ENCODE peak calls at places on chromosomes 11 and 22, in eight cellular contexts. V is uterus, Y is adrenal gland, H is HepG2, P is H1, T is spleen, W is transverse colon, D is sigmoid colon. Q is an unnamed sample.

GRCh38 chr11:2530855-2531200 is 86.0 kb downstream of the KCNQ1 start:
- DNase-seq in W (peak; percentile 4), P (no peak), Y (no peak), H (no peak), T (peak; percentile 71), V (no peak), D (peak; percentile 63), Q (peak; percentile 45)

GRCh38 chr11:123546515-123546914 is 107.9 kb downstream of the SCN3B start:
- DNase-seq in W (no peak), D (no peak), T (no peak), Y (peak; percentile 64), P (no peak), H (no peak), V (no peak), Q (no peak)

GRCh38 chr11:76317296-76317695 is 63.6 kb downstream of the THAP12 start:
- DNase-seq in P (no peak), W (no peak), D (no peak), Y (peak; percentile 24), V (no peak), T (no peak), H (no peak), Q (no peak)

GRCh38 chr11:72411623-72412532 is 22.5 kb downstream of the CLPB start:
- DNase-seq in P (no peak), T (peak; percentile 78), H (peak; percentile 70), Y (peak; percentile 38), D (peak; percentile 72), W (peak; percentile 25), V (no peak), Q (no peak)

GRCh38 chr22:50269573-50270301 is 443 bp downstream of the MAPK11 start:
- DNase-seq in H (no peak), T (peak; percentile 86), D (no peak), Y (peak; percentile 38), P (no peak), W (no peak), V (peak; percentile 60), Q (no peak)

GRCh38 chr11:44319170-44319551 is 9.2 kb upstream of the ALX4 start:
- DNase-seq in W (no peak), V (no peak), H (no peak), P (no peak), D (no peak), T (peak; percentile 53), Y (no peak), Q (no peak)

GRCh38 chr22:40609216-40609615 is 27.3 kb downstream of the MRTFA start:
- DNase-seq in P (no peak), D (no peak), W (no peak), V (no peak), H (no peak), T (no peak), Y (no peak), Q (no peak)

GRCh38 chr11:93478841-93479240 is 64.3 kb downstream of the SMCO4 start:
- DNase-seq in H (no peak), P (no peak), D (no peak), Y (no peak), W (no peak), T (no peak), V (no peak), Q (no peak)

GRCh38 chr11:133234883-133235282 is 297.4 kb downstream of the OPCML start:
- DNase-seq in Y (no peak), H (no peak), W (no peak), T (no peak), D (no peak), V (no peak), P (no peak), Q (no peak)

GRCh38 chr11:119062779-119063178 is 4.8 kb upstream of the VPS11 start:
- DNase-seq in P (no peak), W (peak; percentile 46), Y (peak; percentile 75), V (no peak), D (no peak), H (no peak), T (no peak), Q (no peak)

GRCh38 chr11:119065369-119065768 is 2.2 kb upstream of the VPS11 start:
- DNase-seq in W (peak; percentile 20), H (peak; percentile 47), Y (no peak), V (no peak), T (no peak), D (no peak), P (no peak), Q (no peak)

GRCh38 chr11:119066481-119066880 is 1.1 kb upstream of the VPS11 start:
- DNase-seq in V (no peak), W (no peak), H (no peak), Y (no peak), D (no peak), P (no peak), T (no peak), Q (no peak)

GRCh38 chr11:119067371-119068222 is at the start of gene VPS11:
- DNase-seq in T (peak; percentile 100), H (peak; percentile 92), D (peak; percentile 99), P (peak; percentile 87), V (peak; percentile 97), W (peak; percentile 99), Y (peak; percentile 99), Q (peak; percentile 99)
- TF ChIP-seq POLR2A in T (peak; percentile 34), H (peak; percentile 82), D (peak; percentile 42), P (peak; percentile 43), V (peak; percentile 52), W (peak; percentile 78), Y (peak; percentile 40), Q (peak; percentile 62)

DNA sequence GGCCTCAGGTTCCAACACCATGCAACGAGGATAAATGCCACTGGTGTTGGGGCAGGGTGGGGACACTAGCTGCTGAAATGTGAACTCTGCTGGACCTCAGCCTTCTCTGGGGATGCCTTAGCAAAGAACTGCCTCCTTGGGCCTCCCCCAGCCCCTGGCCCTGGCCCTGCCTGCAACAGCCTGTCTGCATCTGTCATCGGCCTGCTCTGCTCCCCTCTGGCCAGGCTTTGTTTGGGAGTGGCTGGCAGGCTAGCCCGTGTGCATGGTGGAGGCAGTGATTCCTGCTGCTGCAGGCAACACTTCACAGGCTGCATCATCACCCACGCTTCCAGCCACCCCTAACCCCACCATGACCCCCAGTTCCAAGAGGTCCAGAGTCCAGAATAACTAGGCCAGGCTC is 11.5 kb upstream of the MYOD1 start:
- DNase-seq in P (no peak), D (no peak), W (no peak), V (no peak), H (no peak), Y (no peak), T (no peak), Q (no peak)
- H3K4me1 ChIP-seq in P (no peaks in the 10 kb centered on the region), D (no peaks in the 10 kb centered on the region), W (no peaks in the 10 kb centered on the region), V (no peaks in the 10 kb centered on the region), H (no peaks in the 10 kb centered on the region), Y (no peaks in the 10 kb centered on the region), T (no peaks in the 10 kb centered on the region), Q (no peaks in the 10 kb centered on the region)

GRCh38 chr22:29225422-29226090 is 19.9 kb downstream of the EMID1 start:
- DNase-seq in T (peak; percentile 86), W (peak; percentile 33), P (no peak), Y (peak; percentile 74), H (no peak), D (peak; percentile 76), V (peak; percentile 49), Q (peak; percentile 34)

GRCh38 chr22:29230916-29231875 is 25.5 kb downstream of the EMID1 start:
- DNase-seq in T (peak; percentile 69), W (no peak), Y (no peak), D (peak; percentile 59), P (no peak), H (no peak), V (no peak), Q (no peak)

GRCh38 chr22:29224121-29224858 is 18.6 kb downstream of the EMID1 start:
- DNase-seq in Y (no peak), T (peak; percentile 67), H (no peak), V (peak; percentile 66), P (no peak), D (peak; percentile 86), W (peak; percentile 33), Q (peak; percentile 46)

GRCh38 chr22:29224859-29225410 is 19.2 kb downstream of the EMID1 start:
- DNase-seq in V (no peak), Y (no peak), W (no peak), H (no peak), P (no peak), T (peak; percentile 68), D (peak; percentile 60), Q (no peak)

GRCh38 chr22:29226246-29226981 is 20.7 kb downstream of the EMID1 start:
- DNase-seq in D (peak; percentile 50), P (no peak), H (no peak), Y (no peak), T (peak; percentile 58), W (no peak), V (no peak), Q (no peak)
- TF ChIP-seq POLR2A in D (no peak), P (no peak), H (no peak), Y (no peak), T (no peak), W (no peak), V (no peak), Q (no peak)

DNA sequence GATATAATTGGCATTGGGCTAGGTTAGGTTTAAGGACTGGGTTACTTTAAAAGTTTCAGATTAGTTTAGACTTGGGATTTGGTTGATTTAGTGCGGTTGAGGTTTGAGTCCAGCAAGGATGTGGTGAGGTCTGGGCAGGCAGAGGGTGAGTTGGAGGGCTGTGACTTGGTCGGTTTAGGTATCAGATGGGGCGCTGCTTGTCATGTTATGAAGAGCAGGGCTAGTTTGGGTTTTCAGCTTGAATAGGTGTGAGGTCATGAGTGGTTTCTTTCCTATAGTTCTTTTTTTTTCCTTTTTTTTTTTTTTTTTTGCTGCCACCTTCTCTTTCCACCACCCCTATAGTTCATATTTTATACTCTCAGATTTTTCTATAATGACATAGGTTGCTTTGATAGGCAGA is 4.8 kb downstream of the CLCF1 start:
- DNase-seq in W (no peak), T (no peak), P (no peak), D (no peak), H (no peak), Y (no peak), V (no peak), Q (no peak)
- H3K4me1 ChIP-seq in W (peaks cover 62% of the 10 kb centered on the region), T (peaks cover 87% of the 10 kb centered on the region), P (no peaks in the 10 kb centered on the region), D (peaks cover 86% of the 10 kb centered on the region), H (peaks cover 14% of the 10 kb centered on the region), Y (peaks cover 16% of the 10 kb centered on the region), V (peaks cover 16% of the 10 kb centered on the region), Q (peaks cover 68% of the 10 kb centered on the region)

GRCh38 chr11:73991471-73992006 is 8.9 kb upstream of the UCP2 start:
- DNase-seq in V (no peak), Y (no peak), D (peak; percentile 26), P (no peak), T (peak; percentile 58), W (no peak), H (no peak), Q (no peak)
- TF ChIP-seq POLR2A in V (no peak), Y (no peak), D (no peak), P (no peak), T (no peak), W (no peak), H (no peak), Q (no peak)

GRCh38 chr11:8722156-8722555 is 39.6 kb downstream of the RPL27A start:
- DNase-seq in P (no peak), Y (no peak), H (peak; percentile 62), D (peak; percentile 79), V (no peak), T (no peak), W (no peak), Q (no peak)
- H3K4me1 ChIP-seq in P (no peaks in the 10 kb centered on the region), Y (peaks cover 74% of the 10 kb centered on the region), H (peaks cover 59% of the 10 kb centered on the region), D (peaks cover 84% of the 10 kb centered on the region), V (peaks cover 47% of the 10 kb centered on the region), T (peaks cover 22% of the 10 kb centered on the region), W (peaks cover 66% of the 10 kb centered on the region), Q (peaks cover 70% of the 10 kb centered on the region)

GRCh38 chr22:32050678-32051515 is 7.8 kb downstream of the SLC5A1 start:
- DNase-seq in H (peak; percentile 20), W (no peak), D (no peak), P (no peak), Y (peak; percentile 82), T (no peak), V (no peak), Q (no peak)
- TF ChIP-seq POLR2A in H (no peak), W (no peak), D (no peak), P (no peak), Y (no peak), T (no peak), V (no peak), Q (no peak)

Q was measured in Peyer's patch.